ENCODE peak calls at places on chromosome 15, in eight cellular contexts. One of them, this sample, is unnamed.

GRCh38 chr15:28098766-28099554 is at the start of gene OCA2:
- DNase-seq in cerebellum: no peak
- DNase-seq in non-pigmented ciliary epithelial cell: no peak
- DNase-seq in HS-5: no peak
- DNase-seq in AG08395: peak
- DNase-seq in A549: peak
- DNase-seq in HuH-7: peak
- DNase-seq in midbrain: no peak
- DNase-seq in this sample: no peak

GRCh38 chr15:61816856-61817255 is 243.4 kb downstream of the VPS13C start:
- DNase-seq in cerebellum: no peak
- DNase-seq in HS-5: no peak
- DNase-seq in AG08395: no peak
- DNase-seq in midbrain: no peak
- DNase-seq in HuH-7: no peak
- DNase-seq in A549: no peak
- DNase-seq in non-pigmented ciliary epithelial cell: no peak
- DNase-seq in this sample: no peak

GRCh38 chr15:74257105-74257504 is 21.0 kb downstream of the CCDC33 start:
- DNase-seq in cerebellum: no peak
- DNase-seq in midbrain: no peak
- DNase-seq in AG08395: no peak
- DNase-seq in non-pigmented ciliary epithelial cell: no peak
- DNase-seq in HuH-7: no peak
- DNase-seq in A549: no peak
- DNase-seq in HS-5: no peak
- DNase-seq in this sample: no peak

GRCh38 chr15:40911139-40911538 is 16.9 kb downstream of the VPS18 start:
- DNase-seq in A549: no peak
- DNase-seq in non-pigmented ciliary epithelial cell: no peak
- DNase-seq in HuH-7: no peak
- DNase-seq in HS-5: no peak
- DNase-seq in cerebellum: no peak
- DNase-seq in midbrain: no peak
- DNase-seq in AG08395: no peak
- DNase-seq in this sample: no peak

GRCh38 chr15:85583404-85584390 is 203.3 kb downstream of the AKAP13 start:
- DNase-seq in midbrain: peak
- DNase-seq in non-pigmented ciliary epithelial cell: peak
- DNase-seq in cerebellum: no peak
- DNase-seq in HuH-7: no peak
- DNase-seq in A549: peak
- DNase-seq in AG08395: peak
- DNase-seq in HS-5: peak
- DNase-seq in this sample: peak

GRCh38 chr15:36263666-36264065 is 315.8 kb upstream of the CDIN1 start:
- DNase-seq in midbrain: no peak
- DNase-seq in HuH-7: no peak
- DNase-seq in AG08395: peak
- DNase-seq in A549: no peak
- DNase-seq in cerebellum: no peak
- DNase-seq in non-pigmented ciliary epithelial cell: no peak
- DNase-seq in HS-5: no peak
- DNase-seq in this sample: no peak

GRCh38 chr15:79311901-79312553 is 1.1 kb downstream of the TMED3 start:
- DNase-seq in HuH-7: no peak
- DNase-seq in midbrain: no peak
- DNase-seq in non-pigmented ciliary epithelial cell: no peak
- DNase-seq in HS-5: no peak
- DNase-seq in cerebellum: peak
- DNase-seq in A549: no peak
- DNase-seq in AG08395: no peak
- DNase-seq in this sample: no peak

GRCh38 chr15:91290553-91290952 is 190.5 kb downstream of the SV2B start:
- DNase-seq in AG08395: no peak
- DNase-seq in HuH-7: no peak
- DNase-seq in A549: no peak
- DNase-seq in HS-5: no peak
- DNase-seq in non-pigmented ciliary epithelial cell: no peak
- DNase-seq in midbrain: no peak
- DNase-seq in cerebellum: no peak
- DNase-seq in this sample: no peak

GRCh38 chr15:39580630-39581500 is at the start of gene THBS1:
- DNase-seq in A549: peak
- DNase-seq in AG08395: peak
- DNase-seq in midbrain: no peak
- DNase-seq in non-pigmented ciliary epithelial cell: no peak
- DNase-seq in cerebellum: no peak
- DNase-seq in HuH-7: peak
- DNase-seq in HS-5: peak
- DNase-seq in this sample: peak

GRCh38 chr15:66862111-66862815 is 160.2 kb downstream of the SMAD6 start:
- DNase-seq in A549: peak
- DNase-seq in HS-5: no peak
- DNase-seq in AG08395: peak
- DNase-seq in midbrain: no peak
- DNase-seq in HuH-7: no peak
- DNase-seq in cerebellum: no peak
- DNase-seq in non-pigmented ciliary epithelial cell: no peak
- DNase-seq in this sample: no peak

GRCh38 chr15:28085489-28086174 is 13.5 kb downstream of the OCA2 start:
- DNase-seq in A549: no peak
- DNase-seq in HS-5: no peak
- DNase-seq in HuH-7: no peak
- DNase-seq in midbrain: no peak
- DNase-seq in AG08395: no peak
- DNase-seq in non-pigmented ciliary epithelial cell: no peak
- DNase-seq in cerebellum: no peak
- DNase-seq in this sample: no peak

GRCh38 chr15:89017370-89018066 is 70.7 kb upstream of the ABHD2 start:
- DNase-seq in A549: peak
- DNase-seq in HS-5: peak
- DNase-seq in midbrain: peak
- DNase-seq in non-pigmented ciliary epithelial cell: peak
- DNase-seq in HuH-7: peak
- DNase-seq in AG08395: peak
- DNase-seq in cerebellum: peak
- DNase-seq in this sample: peak

GRCh38 chr15:45179221-45179985 is 8.4 kb downstream of the SHF start:
- DNase-seq in cerebellum: no peak
- DNase-seq in AG08395: peak
- DNase-seq in non-pigmented ciliary epithelial cell: no peak
- DNase-seq in HS-5: no peak
- DNase-seq in HuH-7: peak
- DNase-seq in A549: peak
- DNase-seq in midbrain: no peak
- DNase-seq in this sample: peak

GRCh38 chr15:50058231-50058630 is 60.8 kb downstream of the ATP8B4 start:
- DNase-seq in HuH-7: no peak
- DNase-seq in HS-5: no peak
- DNase-seq in A549: no peak
- DNase-seq in AG08395: no peak
- DNase-seq in non-pigmented ciliary epithelial cell: no peak
- DNase-seq in cerebellum: no peak
- DNase-seq in midbrain: peak
- DNase-seq in this sample: no peak

This sample was measured in HT-29.